ENCODE peak calls at places on chromosomes 3 and 15, in ten cellular contexts. One of them, this sample, is unnamed.

GRCh38 chr3:50450135-50450911 is 53.1 kb downstream of the CACNA2D2 start:
- DNase-seq in HFFc6: no peak
- DNase-seq in psoas muscle: peak
- DNase-seq in H9: no peak
- DNase-seq in vagina: no peak
- DNase-seq in GM13977: no peak
- DNase-seq in AG04450: no peak
- DNase-seq in testis: peak
- DNase-seq in dorsolateral prefrontal cortex: peak
- DNase-seq in epithelial cell of esophagus: peak
- DNase-seq in this sample: peak

GRCh38 chr3:195849322-195850074 is 37.8 kb upstream of the MUC4 start:
- DNase-seq in HFFc6: no peak
- DNase-seq in psoas muscle: no peak
- DNase-seq in H9: no peak
- DNase-seq in vagina: no peak
- DNase-seq in GM13977: no peak
- DNase-seq in AG04450: no peak
- DNase-seq in testis: peak
- DNase-seq in dorsolateral prefrontal cortex: no peak
- DNase-seq in epithelial cell of esophagus: no peak
- DNase-seq in this sample: no peak

GRCh38 chr15:101037090-101037830 is 118.1 kb downstream of the LRRK1 start:
- DNase-seq in HFFc6: no peak
- DNase-seq in psoas muscle: no peak
- DNase-seq in H9: peak
- DNase-seq in vagina: peak
- DNase-seq in GM13977: no peak
- DNase-seq in AG04450: no peak
- DNase-seq in testis: peak
- DNase-seq in dorsolateral prefrontal cortex: no peak
- DNase-seq in epithelial cell of esophagus: no peak
- DNase-seq in this sample: no peak

GRCh38 chr15:71596672-71597071 is 213.7 kb upstream of the NR2E3 start:
- DNase-seq in HFFc6: no peak
- DNase-seq in psoas muscle: peak
- DNase-seq in H9: no peak
- DNase-seq in vagina: no peak
- DNase-seq in GM13977: no peak
- DNase-seq in AG04450: no peak
- DNase-seq in testis: peak
- DNase-seq in dorsolateral prefrontal cortex: no peak
- DNase-seq in epithelial cell of esophagus: peak
- DNase-seq in this sample: no peak

GRCh38 chr3:99909714-99910508 is 92.2 kb downstream of the CMSS1 start:
- DNase-seq in HFFc6: peak
- DNase-seq in psoas muscle: no peak
- DNase-seq in H9: no peak
- DNase-seq in vagina: no peak
- DNase-seq in GM13977: no peak
- DNase-seq in AG04450: no peak
- DNase-seq in testis: no peak
- DNase-seq in dorsolateral prefrontal cortex: no peak
- DNase-seq in epithelial cell of esophagus: peak
- DNase-seq in this sample: no peak

GRCh38 chr15:62067448-62068044 is 769 bp downstream of the C2CD4A start:
- DNase-seq in HFFc6: no peak
- DNase-seq in psoas muscle: peak
- DNase-seq in H9: peak
- DNase-seq in vagina: no peak
- DNase-seq in GM13977: peak
- DNase-seq in AG04450: no peak
- DNase-seq in testis: peak
- DNase-seq in dorsolateral prefrontal cortex: no peak
- DNase-seq in epithelial cell of esophagus: peak
- DNase-seq in this sample: peak

GRCh38 chr3:181700168-181701087 is 11.3 kb upstream of the SOX2 start:
- DNase-seq in HFFc6: peak
- DNase-seq in psoas muscle: peak
- DNase-seq in H9: peak
- DNase-seq in vagina: no peak
- DNase-seq in GM13977: peak
- DNase-seq in AG04450: peak
- DNase-seq in testis: peak
- DNase-seq in dorsolateral prefrontal cortex: no peak
- DNase-seq in epithelial cell of esophagus: peak
- DNase-seq in this sample: no peak

GRCh38 chr3:134630506-134630905 is 20.3 kb downstream of the KY start:
- DNase-seq in HFFc6: peak
- DNase-seq in psoas muscle: no peak
- DNase-seq in H9: peak
- DNase-seq in vagina: peak
- DNase-seq in GM13977: no peak
- DNase-seq in AG04450: no peak
- DNase-seq in testis: no peak
- DNase-seq in dorsolateral prefrontal cortex: no peak
- DNase-seq in epithelial cell of esophagus: peak
- DNase-seq in this sample: no peak

GRCh38 chr3:134361162-134361831 is 12.9 kb downstream of the AMOTL2 start:
- DNase-seq in HFFc6: peak
- DNase-seq in psoas muscle: no peak
- DNase-seq in H9: no peak
- DNase-seq in vagina: no peak
- DNase-seq in GM13977: no peak
- DNase-seq in AG04450: no peak
- DNase-seq in testis: no peak
- DNase-seq in dorsolateral prefrontal cortex: no peak
- DNase-seq in epithelial cell of esophagus: no peak
- DNase-seq in this sample: no peak

DNA sequence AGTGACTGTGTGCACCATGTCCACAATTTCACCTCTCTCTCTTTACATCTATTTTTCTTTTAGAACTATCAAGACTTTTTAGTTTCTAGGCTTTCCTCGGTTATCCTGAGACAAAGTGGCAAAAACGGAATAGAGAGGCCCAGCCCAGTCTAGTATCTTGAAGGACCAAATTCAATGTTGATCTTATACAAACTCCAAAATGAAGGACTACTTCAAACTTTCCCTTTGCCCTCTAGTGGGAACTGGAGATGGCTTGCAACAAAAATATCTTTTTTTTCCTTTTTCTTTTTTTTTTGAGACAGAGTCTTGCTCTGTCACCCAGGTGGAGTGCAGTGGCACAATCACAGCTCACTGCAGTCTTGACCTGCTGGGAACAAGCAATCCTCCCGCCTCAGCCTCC is 338.5 kb upstream of the UMPS start:
- DNase-seq in HFFc6: no peak
- DNase-seq in psoas muscle: no peak
- DNase-seq in H9: no peak
- DNase-seq in vagina: no peak
- DNase-seq in GM13977: no peak
- DNase-seq in AG04450: no peak
- DNase-seq in testis: no peak
- DNase-seq in dorsolateral prefrontal cortex: no peak
- DNase-seq in epithelial cell of esophagus: no peak
- DNase-seq in this sample: no peak
- TF ChIP-seq CTCF in HFFc6: peak
- TF ChIP-seq CTCF in psoas muscle: no peak
- TF ChIP-seq CTCF in H9: peak
- TF ChIP-seq CTCF in vagina: no peak
- TF ChIP-seq CTCF in GM13977: peak
- TF ChIP-seq CTCF in AG04450: no peak
- TF ChIP-seq CTCF in testis: no peak
- TF ChIP-seq CTCF in dorsolateral prefrontal cortex: no peak
- TF ChIP-seq CTCF in epithelial cell of esophagus: peak
- TF ChIP-seq CTCF in this sample: no peak

DNA sequence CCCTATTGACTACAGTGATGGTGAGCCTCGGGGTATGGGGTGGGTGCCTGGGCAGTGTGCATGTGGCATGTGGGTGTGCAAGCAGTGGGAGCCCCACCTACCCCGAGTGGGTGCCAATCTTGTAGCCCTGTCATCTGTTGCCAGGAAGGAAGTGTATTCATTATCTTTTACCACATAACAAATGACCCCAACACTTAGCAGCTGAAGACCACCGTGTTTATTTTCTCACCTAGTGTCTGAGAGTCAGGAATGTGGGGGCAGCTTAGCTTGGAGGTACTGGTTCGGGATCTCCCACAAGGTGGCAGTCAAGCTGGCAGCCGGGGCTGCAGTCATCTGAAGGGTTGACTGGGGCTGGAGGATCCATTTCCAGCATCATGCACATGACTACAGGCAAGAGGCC is 21.7 kb downstream of the XYLB start:
- DNase-seq in HFFc6: no peak
- DNase-seq in psoas muscle: no peak
- DNase-seq in H9: no peak
- DNase-seq in vagina: no peak
- DNase-seq in GM13977: no peak
- DNase-seq in AG04450: no peak
- DNase-seq in testis: no peak
- DNase-seq in dorsolateral prefrontal cortex: no peak
- DNase-seq in epithelial cell of esophagus: no peak
- DNase-seq in this sample: no peak
- TF ChIP-seq CTCF in HFFc6: peak
- TF ChIP-seq CTCF in psoas muscle: no peak
- TF ChIP-seq CTCF in H9: peak
- TF ChIP-seq CTCF in vagina: no peak
- TF ChIP-seq CTCF in GM13977: no peak
- TF ChIP-seq CTCF in AG04450: no peak
- TF ChIP-seq CTCF in testis: no peak
- TF ChIP-seq CTCF in dorsolateral prefrontal cortex: no peak
- TF ChIP-seq CTCF in epithelial cell of esophagus: no peak
- TF ChIP-seq CTCF in this sample: no peak

GRCh38 chr3:126664591-126665214 is 9.8 kb upstream of the TXNRD3 start:
- DNase-seq in HFFc6: no peak
- DNase-seq in psoas muscle: no peak
- DNase-seq in H9: peak
- DNase-seq in vagina: peak
- DNase-seq in GM13977: no peak
- DNase-seq in AG04450: no peak
- DNase-seq in testis: no peak
- DNase-seq in dorsolateral prefrontal cortex: no peak
- DNase-seq in epithelial cell of esophagus: no peak
- DNase-seq in this sample: no peak
- TF ChIP-seq CTCF in HFFc6: peak
- TF ChIP-seq CTCF in psoas muscle: no peak
- TF ChIP-seq CTCF in H9: peak
- TF ChIP-seq CTCF in vagina: no peak
- TF ChIP-seq CTCF in GM13977: no peak
- TF ChIP-seq CTCF in AG04450: peak
- TF ChIP-seq CTCF in testis: no peak
- TF ChIP-seq CTCF in dorsolateral prefrontal cortex: no peak
- TF ChIP-seq CTCF in epithelial cell of esophagus: no peak
- TF ChIP-seq CTCF in this sample: no peak

DNA sequence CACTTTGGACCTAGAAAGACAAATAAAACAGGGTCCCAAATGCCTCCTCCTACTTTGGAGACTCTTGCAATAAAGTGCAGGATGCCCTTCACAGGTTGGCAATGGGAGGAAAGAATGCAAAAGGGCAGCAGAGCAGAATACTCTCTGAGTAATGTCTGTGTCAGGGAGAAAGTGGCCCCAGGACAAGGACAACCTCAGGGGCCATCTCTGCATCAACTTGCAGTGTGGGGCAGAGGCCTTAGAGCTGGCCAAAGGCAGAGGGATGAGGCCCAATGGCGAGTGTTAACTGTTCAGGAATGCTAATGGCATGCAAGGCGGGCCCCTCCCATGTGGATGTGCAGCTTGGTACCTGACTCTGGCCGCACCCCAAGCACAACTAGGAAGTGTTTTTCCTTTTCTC is 8.4 kb downstream of the UPK1B start:
- DNase-seq in HFFc6: peak
- DNase-seq in psoas muscle: no peak
- DNase-seq in H9: no peak
- DNase-seq in vagina: no peak
- DNase-seq in GM13977: no peak
- DNase-seq in AG04450: no peak
- DNase-seq in testis: no peak
- DNase-seq in dorsolateral prefrontal cortex: no peak
- DNase-seq in epithelial cell of esophagus: peak
- DNase-seq in this sample: no peak
- TF ChIP-seq CTCF in HFFc6: no peak
- TF ChIP-seq CTCF in psoas muscle: no peak
- TF ChIP-seq CTCF in H9: no peak
- TF ChIP-seq CTCF in vagina: no peak
- TF ChIP-seq CTCF in GM13977: no peak
- TF ChIP-seq CTCF in AG04450: no peak
- TF ChIP-seq CTCF in testis: no peak
- TF ChIP-seq CTCF in dorsolateral prefrontal cortex: no peak
- TF ChIP-seq CTCF in epithelial cell of esophagus: no peak
- TF ChIP-seq CTCF in this sample: no peak

This sample was measured in natural killer cell.